ENCODE peak calls at places on chromosomes 3 and 15, in eight cellular contexts. Y, R, E, V, C, A, K and F are unnamed samples.

GRCh38 chr15:28984421-28985375 is 98.9 kb downstream of the APBA2 start:
- DNase-seq in K (peak; percentile 46), E (no peak), R (no peak), Y (no peak), V (no peak), A (no peak), C (no peak), F (no peak)

GRCh38 chr3:66487475-66487874 is 13.3 kb downstream of the LRIG1 start:
- DNase-seq in K (peak; percentile 87), R (no peak), C (no peak), A (no peak), Y (no peak), E (no peak), V (no peak), F (no peak)

GRCh38 chr3:191356586-191357439 is 26.5 kb upstream of the UTS2B start:
- DNase-seq in A (peak; percentile 34), C (peak; percentile 31), Y (no peak), E (no peak), R (no peak), K (peak; percentile 75), V (no peak), F (no peak)

GRCh38 chr3:149610351-149611105 is 47.3 kb downstream of the WWTR1 start:
- DNase-seq in E (no peak), V (no peak), Y (no peak), A (no peak), K (no peak), R (no peak), C (no peak), F (no peak)

GRCh38 chr15:101280007-101280406 is 2.7 kb upstream of the SELENOS start:
- DNase-seq in E (no peak), R (no peak), A (no peak), C (no peak), V (no peak), K (no peak), Y (no peak), F (no peak)

GRCh38 chr3:161462138-161462537 is 34.5 kb upstream of the OTOL1 start:
- DNase-seq in V (no peak), R (no peak), C (no peak), A (no peak), K (no peak), Y (no peak), E (no peak), F (no peak)

GRCh38 chr3:152973575-152973974 is 138.6 kb downstream of the P2RY1 start:
- DNase-seq in C (no peak), V (no peak), R (no peak), A (no peak), K (no peak), Y (no peak), E (no peak), F (no peak)

GRCh38 chr15:29873264-29873663 is 51.0 kb upstream of the TJP1 start:
- DNase-seq in C (no peak), Y (no peak), K (no peak), V (no peak), A (no peak), E (no peak), R (no peak), F (no peak)

GRCh38 chr15:27077790-27078189 is 106.8 kb downstream of the GABRG3 start:
- DNase-seq in K (no peak), Y (no peak), R (no peak), C (no peak), A (no peak), V (no peak), E (no peak), F (no peak)

GRCh38 chr3:34150987-34151386 is 352.6 kb downstream of the PDCD6IP start:
- DNase-seq in V (no peak), E (no peak), R (no peak), C (no peak), Y (no peak), A (no peak), K (no peak), F (no peak)

GRCh38 chr15:57245130-57245529 is 131.2 kb upstream of the CGNL1 start:
- DNase-seq in R (no peak), A (no peak), E (no peak), Y (no peak), C (no peak), K (no peak), V (no peak), F (no peak)

GRCh38 chr15:78010112-78010511 is 67.4 kb downstream of the TBC1D2B start:
- DNase-seq in R (no peak), Y (no peak), E (no peak), C (no peak), V (no peak), K (no peak), A (no peak), F (no peak)

GRCh38 chr3:134753999-134754742 is 40.9 kb upstream of the EPHB1 start:
- DNase-seq in R (no peak), Y (no peak), E (no peak), V (no peak), K (peak; percentile 5), A (peak; percentile 20), C (no peak), F (no peak)

DNA sequence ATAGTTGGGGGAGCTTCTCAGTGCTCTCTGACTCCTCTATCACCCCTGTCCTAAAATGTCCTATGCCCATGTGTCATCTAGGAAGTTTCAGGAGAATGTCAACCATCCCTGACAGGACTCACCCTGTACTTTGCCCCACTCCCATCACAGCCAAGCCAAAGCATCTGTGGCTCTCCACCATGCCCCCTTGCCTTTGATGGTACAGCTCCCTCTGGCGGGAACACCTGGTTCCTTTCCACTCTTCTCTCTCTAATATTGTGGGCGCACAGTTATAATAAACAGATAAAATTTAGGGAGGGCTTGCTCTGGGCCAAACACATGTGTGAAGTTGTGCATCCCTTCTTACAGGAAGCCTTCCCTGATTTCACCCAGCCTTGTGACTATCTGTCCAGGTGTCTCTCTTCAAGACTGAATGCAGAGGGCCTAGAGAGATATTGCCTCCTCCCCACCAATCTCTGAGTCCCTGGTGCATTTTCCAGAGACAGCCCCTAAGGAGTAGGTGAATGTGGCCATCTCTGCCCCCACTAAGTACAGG is 62.8 kb downstream of the ISG20 start:
- DNase-seq in R (no peak), Y (peak; percentile 30), K (no peak), V (no peak), A (no peak), C (no peak), E (no peak), F (no peak)
- TF ChIP-seq CTCF in R (no peak), Y (no peak), K (no peak), V (no peak), A (no peak), C (no peak), E (no peak), F (no peak)

GRCh38 chr3:114411811-114412803 is 118.3 kb downstream of the TIGIT start:
- DNase-seq in C (no peak), R (no peak), A (no peak), E (no peak), K (peak; percentile 90), V (peak; percentile 17), Y (no peak), F (no peak)
- TF ChIP-seq CTCF in C (no peak), R (peak; percentile 29), A (no peak), E (no peak), K (peak; percentile 18), V (no peak), Y (no peak), F (no peak)

GRCh38 chr15:36644156-36644896 is 64.9 kb downstream of the CDIN1 start:
- DNase-seq in K (no peak), Y (no peak), R (no peak), V (no peak), E (no peak), A (no peak), C (no peak), F (no peak)

GRCh38 chr15:36643551-36643950 is 64.1 kb downstream of the CDIN1 start:
- DNase-seq in E (no peak), R (no peak), C (no peak), A (no peak), Y (no peak), V (no peak), K (no peak), F (no peak)

GRCh38 chr15:36642311-36642710 is 62.9 kb downstream of the CDIN1 start:
- DNase-seq in E (no peak), K (no peak), V (no peak), R (no peak), Y (no peak), A (no peak), C (no peak), F (no peak)

DNA sequence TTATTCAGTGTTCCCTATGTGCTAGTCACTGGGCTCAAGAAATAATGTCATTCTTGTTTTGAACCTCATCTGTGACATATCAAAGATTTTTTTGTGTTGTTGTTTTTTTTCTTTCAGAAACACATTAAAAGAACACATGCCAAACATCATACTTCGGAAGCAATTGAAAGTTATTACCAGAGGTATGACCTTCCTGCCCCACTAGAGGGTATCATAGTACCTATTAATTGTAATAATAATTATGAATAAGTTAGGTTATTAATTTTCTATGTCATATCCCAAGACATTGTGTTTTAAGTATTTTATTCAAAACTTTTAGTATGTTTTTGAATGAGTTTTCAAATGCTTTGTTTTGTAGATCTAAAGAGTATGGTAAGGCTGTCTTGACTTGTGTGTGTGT is 65.7 kb downstream of the CDIN1 start:
- DNase-seq in C (no peak), V (no peak), R (no peak), K (peak; percentile 7), Y (no peak), E (no peak), A (no peak), F (no peak)
- TF ChIP-seq CTCF in C (no peak), V (peak; percentile 40), R (peak; percentile 26), K (peak; percentile 9), Y (no peak), E (no peak), A (no peak), F (no peak)

GRCh38 chr3:44529927-44530326 is 25.1 kb upstream of the ZKSCAN7 start:
- DNase-seq in K (peak; percentile 25), A (no peak), V (no peak), E (no peak), Y (peak; percentile 40), R (no peak), C (no peak), F (no peak)
- TF ChIP-seq CTCF in K (peak; percentile 48), A (no peak), V (peak; percentile 29), E (no peak), Y (no peak), R (peak; percentile 24), C (no peak), F (no peak)

GRCh38 chr3:196654691-196655090 is 15.2 kb downstream of the NRROS start:
- DNase-seq in Y (no peak), K (no peak), R (no peak), C (no peak), V (no peak), E (no peak), A (no peak), F (no peak)
- TF ChIP-seq CTCF in Y (no peak), K (no peak), R (no peak), C (no peak), V (no peak), E (no peak), A (no peak), F (no peak)

GRCh38 chr15:92968926-92969664 is 69.0 kb downstream of the CHD2 start:
- DNase-seq in V (no peak), R (no peak), K (no peak), C (no peak), A (no peak), Y (no peak), E (no peak), F (no peak)
- TF ChIP-seq CTCF in V (peak; percentile 6), R (no peak), K (peak; percentile 17), C (no peak), A (no peak), Y (no peak), E (peak; percentile 10), F (no peak)